ENCODE peak calls at places on chromosome 3, in ten cellular contexts. One of them, this sample, is unnamed.

GRCh38 chr3:87207500-87207899 is 19.6 kb upstream of the CHMP2B start:
- DNase-seq in suprapubic skin: no peak
- DNase-seq in endothelial cell of umbilical vein: no peak
- DNase-seq in K562: no peak
- DNase-seq in HCT116: no peak
- DNase-seq in stomach: no peak
- DNase-seq in esophagus muscularis mucosa: no peak
- DNase-seq in Panc1: no peak
- DNase-seq in SK-N-SH: no peak
- DNase-seq in HL-60: no peak
- DNase-seq in this sample: no peak

GRCh38 chr3:38131621-38132369 is 5.1 kb downstream of the ACAA1 start:
- DNase-seq in HL-60: peak
- DNase-seq in HCT116: no peak
- DNase-seq in suprapubic skin: peak
- DNase-seq in stomach: peak
- DNase-seq in endothelial cell of umbilical vein: peak
- DNase-seq in SK-N-SH: peak
- DNase-seq in Panc1: no peak
- DNase-seq in K562: peak
- DNase-seq in esophagus muscularis mucosa: no peak
- DNase-seq in this sample: peak

GRCh38 chr3:141412087-141412935 is 44.0 kb downstream of the ZBTB38 start:
- DNase-seq in Panc1: no peak
- DNase-seq in HCT116: no peak
- DNase-seq in endothelial cell of umbilical vein: peak
- DNase-seq in suprapubic skin: no peak
- DNase-seq in K562: peak
- DNase-seq in esophagus muscularis mucosa: no peak
- DNase-seq in HL-60: no peak
- DNase-seq in SK-N-SH: no peak
- DNase-seq in stomach: peak
- DNase-seq in this sample: peak

GRCh38 chr3:55183259-55183658 is 255.4 kb upstream of the LRTM1 start:
- DNase-seq in K562: no peak
- DNase-seq in HCT116: no peak
- DNase-seq in HL-60: no peak
- DNase-seq in esophagus muscularis mucosa: peak
- DNase-seq in suprapubic skin: no peak
- DNase-seq in Panc1: no peak
- DNase-seq in endothelial cell of umbilical vein: no peak
- DNase-seq in stomach: no peak
- DNase-seq in SK-N-SH: peak
- DNase-seq in this sample: no peak

GRCh38 chr3:51075221-51075775 is 309.8 kb upstream of the MANF start:
- DNase-seq in Panc1: no peak
- DNase-seq in endothelial cell of umbilical vein: no peak
- DNase-seq in stomach: no peak
- DNase-seq in HCT116: no peak
- DNase-seq in K562: no peak
- DNase-seq in esophagus muscularis mucosa: no peak
- DNase-seq in HL-60: no peak
- DNase-seq in SK-N-SH: no peak
- DNase-seq in suprapubic skin: no peak
- DNase-seq in this sample: no peak

GRCh38 chr3:46895204-46895660 is 17.7 kb downstream of the PTH1R start:
- DNase-seq in K562: peak
- DNase-seq in HL-60: peak
- DNase-seq in endothelial cell of umbilical vein: peak
- DNase-seq in Panc1: peak
- DNase-seq in stomach: peak
- DNase-seq in suprapubic skin: no peak
- DNase-seq in HCT116: peak
- DNase-seq in esophagus muscularis mucosa: no peak
- DNase-seq in SK-N-SH: peak
- DNase-seq in this sample: peak

GRCh38 chr3:78872195-78872594 is 895.6 kb downstream of the ROBO1 start:
- DNase-seq in esophagus muscularis mucosa: no peak
- DNase-seq in K562: no peak
- DNase-seq in HCT116: no peak
- DNase-seq in Panc1: no peak
- DNase-seq in endothelial cell of umbilical vein: peak
- DNase-seq in HL-60: no peak
- DNase-seq in suprapubic skin: no peak
- DNase-seq in SK-N-SH: no peak
- DNase-seq in stomach: no peak
- DNase-seq in this sample: no peak

GRCh38 chr3:125110016-125110875 is 54.4 kb upstream of the HEG1 start:
- DNase-seq in esophagus muscularis mucosa: peak
- DNase-seq in suprapubic skin: no peak
- DNase-seq in K562: no peak
- DNase-seq in HL-60: no peak
- DNase-seq in HCT116: peak
- DNase-seq in endothelial cell of umbilical vein: no peak
- DNase-seq in stomach: no peak
- DNase-seq in Panc1: no peak
- DNase-seq in SK-N-SH: no peak
- DNase-seq in this sample: no peak

GRCh38 chr3:88641033-88641604 is 466.3 kb upstream of the EPHA3 start:
- DNase-seq in suprapubic skin: no peak
- DNase-seq in esophagus muscularis mucosa: no peak
- DNase-seq in stomach: no peak
- DNase-seq in Panc1: no peak
- DNase-seq in SK-N-SH: no peak
- DNase-seq in HCT116: no peak
- DNase-seq in endothelial cell of umbilical vein: no peak
- DNase-seq in HL-60: no peak
- DNase-seq in K562: no peak
- DNase-seq in this sample: no peak

GRCh38 chr3:42667523-42668402 is 14.3 kb downstream of the ZBTB47 start:
- DNase-seq in HL-60: no peak
- DNase-seq in esophagus muscularis mucosa: no peak
- DNase-seq in stomach: no peak
- DNase-seq in Panc1: no peak
- DNase-seq in SK-N-SH: peak
- DNase-seq in HCT116: no peak
- DNase-seq in endothelial cell of umbilical vein: no peak
- DNase-seq in K562: peak
- DNase-seq in suprapubic skin: no peak
- DNase-seq in this sample: no peak

GRCh38 chr3:186665484-186666188 is at the start of gene HRG:
- DNase-seq in HCT116: no peak
- DNase-seq in HL-60: no peak
- DNase-seq in esophagus muscularis mucosa: no peak
- DNase-seq in suprapubic skin: no peak
- DNase-seq in Panc1: no peak
- DNase-seq in K562: no peak
- DNase-seq in SK-N-SH: no peak
- DNase-seq in stomach: no peak
- DNase-seq in endothelial cell of umbilical vein: no peak
- DNase-seq in this sample: no peak
- H3K4me3 ChIP-seq in HCT116: no peak
- H3K4me3 ChIP-seq in HL-60: no peak
- H3K4me3 ChIP-seq in esophagus muscularis mucosa: no peak
- H3K4me3 ChIP-seq in suprapubic skin: no peak
- H3K4me3 ChIP-seq in Panc1: no peak
- H3K4me3 ChIP-seq in K562: no peak
- H3K4me3 ChIP-seq in SK-N-SH: no peak
- H3K4me3 ChIP-seq in stomach: no peak
- H3K4me3 ChIP-seq in endothelial cell of umbilical vein: no peak
- H3K4me3 ChIP-seq in this sample: no peak

DNA sequence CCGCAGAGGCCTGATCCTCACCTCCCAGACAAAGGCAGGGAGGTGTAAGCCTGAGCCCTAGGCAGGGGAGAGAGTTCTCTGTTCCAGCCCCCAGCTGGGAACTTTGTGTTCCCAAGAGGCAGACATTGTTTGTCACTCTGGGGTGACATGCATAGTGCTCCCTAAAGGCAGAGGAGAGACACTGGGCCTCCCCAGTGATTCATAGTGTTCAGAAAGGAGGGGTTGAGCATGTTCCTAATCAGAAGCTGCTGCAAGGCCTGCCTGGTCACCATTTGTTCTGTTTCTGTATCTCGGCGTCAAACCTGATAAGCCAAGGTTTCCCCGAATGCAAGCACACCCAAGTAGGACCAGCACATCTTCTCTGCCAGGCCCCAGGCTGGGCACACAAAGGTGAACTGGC is 24.0 kb upstream of the SLC6A6 start:
- DNase-seq in Panc1: no peak
- DNase-seq in K562: no peak
- DNase-seq in esophagus muscularis mucosa: no peak
- DNase-seq in stomach: no peak
- DNase-seq in endothelial cell of umbilical vein: no peak
- DNase-seq in SK-N-SH: no peak
- DNase-seq in HCT116: no peak
- DNase-seq in HL-60: no peak
- DNase-seq in suprapubic skin: no peak
- DNase-seq in this sample: no peak
- H3K27ac ChIP-seq in Panc1: no peak
- H3K27ac ChIP-seq in K562: no peak
- H3K27ac ChIP-seq in esophagus muscularis mucosa: no peak
- H3K27ac ChIP-seq in stomach: peak
- H3K27ac ChIP-seq in endothelial cell of umbilical vein: no peak
- H3K27ac ChIP-seq in SK-N-SH: no peak
- H3K27ac ChIP-seq in HCT116: no peak
- H3K27ac ChIP-seq in HL-60: peak
- H3K27ac ChIP-seq in suprapubic skin: peak
- H3K27ac ChIP-seq in this sample: no peak

GRCh38 chr3:183252973-183253363 is at the start of gene B3GNT5:
- DNase-seq in K562: peak
- DNase-seq in esophagus muscularis mucosa: no peak
- DNase-seq in endothelial cell of umbilical vein: peak
- DNase-seq in suprapubic skin: no peak
- DNase-seq in HCT116: peak
- DNase-seq in stomach: peak
- DNase-seq in HL-60: peak
- DNase-seq in Panc1: no peak
- DNase-seq in SK-N-SH: peak
- DNase-seq in this sample: peak

GRCh38 chr3:183254816-183255730 is 2.0 kb downstream of the B3GNT5 start:
- DNase-seq in endothelial cell of umbilical vein: peak
- DNase-seq in HCT116: no peak
- DNase-seq in SK-N-SH: no peak
- DNase-seq in suprapubic skin: no peak
- DNase-seq in K562: peak
- DNase-seq in HL-60: peak
- DNase-seq in esophagus muscularis mucosa: no peak
- DNase-seq in Panc1: no peak
- DNase-seq in stomach: peak
- DNase-seq in this sample: no peak

GRCh38 chr3:183253961-183254815 is 1.1 kb downstream of the B3GNT5 start:
- DNase-seq in stomach: peak
- DNase-seq in SK-N-SH: peak
- DNase-seq in HCT116: no peak
- DNase-seq in Panc1: no peak
- DNase-seq in suprapubic skin: no peak
- DNase-seq in HL-60: peak
- DNase-seq in esophagus muscularis mucosa: no peak
- DNase-seq in endothelial cell of umbilical vein: peak
- DNase-seq in K562: peak
- DNase-seq in this sample: peak

GRCh38 chr3:183252108-183252782 is 808 bp upstream of the B3GNT5 start:
- DNase-seq in endothelial cell of umbilical vein: no peak
- DNase-seq in esophagus muscularis mucosa: no peak
- DNase-seq in HCT116: no peak
- DNase-seq in SK-N-SH: no peak
- DNase-seq in stomach: no peak
- DNase-seq in Panc1: no peak
- DNase-seq in K562: no peak
- DNase-seq in HL-60: no peak
- DNase-seq in suprapubic skin: no peak
- DNase-seq in this sample: no peak

DNA sequence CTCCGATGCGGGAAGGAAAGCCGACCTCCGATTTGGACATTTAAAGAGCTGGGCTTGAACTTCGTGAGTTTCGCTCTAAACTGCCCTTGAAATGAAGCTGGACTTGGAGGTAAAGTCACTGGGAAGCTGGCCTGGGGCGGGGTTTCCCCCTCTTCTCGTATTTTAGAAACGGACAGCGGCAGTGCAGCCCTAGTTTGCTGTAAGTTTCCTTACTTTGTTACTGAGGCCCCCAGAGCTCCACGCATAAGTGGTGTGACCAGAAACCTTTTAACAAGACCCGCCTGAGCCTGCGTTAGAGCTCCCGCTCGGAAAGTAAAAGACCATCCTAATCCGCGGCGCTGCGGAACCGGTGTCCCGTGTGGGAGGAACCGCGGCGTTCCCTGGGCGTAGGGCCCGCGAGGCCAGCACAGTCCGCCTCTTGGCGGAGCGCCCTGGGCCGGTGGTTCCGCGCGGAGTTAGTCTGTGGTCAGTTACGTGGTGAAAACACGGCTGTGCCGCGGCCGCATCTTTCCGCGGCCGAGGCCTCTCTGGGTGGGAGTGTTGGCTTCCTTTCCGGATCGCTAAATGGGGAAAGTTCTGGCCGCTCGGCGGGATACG is 409 bp downstream of the B3GNT5 start:
- DNase-seq in esophagus muscularis mucosa: no peak
- DNase-seq in suprapubic skin: peak
- DNase-seq in Panc1: no peak
- DNase-seq in HL-60: peak
- DNase-seq in K562: peak
- DNase-seq in HCT116: no peak
- DNase-seq in endothelial cell of umbilical vein: peak
- DNase-seq in SK-N-SH: peak
- DNase-seq in stomach: peak
- DNase-seq in this sample: peak
- TF ChIP-seq POLR2AphosphoS5 in esophagus muscularis mucosa: peak
- TF ChIP-seq POLR2AphosphoS5 in suprapubic skin: peak
- TF ChIP-seq POLR2AphosphoS5 in Panc1: no peak
- TF ChIP-seq POLR2AphosphoS5 in HL-60: peak
- TF ChIP-seq POLR2AphosphoS5 in K562: peak
- TF ChIP-seq POLR2AphosphoS5 in HCT116: no peak
- TF ChIP-seq POLR2AphosphoS5 in endothelial cell of umbilical vein: no peak
- TF ChIP-seq POLR2AphosphoS5 in SK-N-SH: no peak
- TF ChIP-seq POLR2AphosphoS5 in stomach: peak
- TF ChIP-seq POLR2AphosphoS5 in this sample: no peak

DNA sequence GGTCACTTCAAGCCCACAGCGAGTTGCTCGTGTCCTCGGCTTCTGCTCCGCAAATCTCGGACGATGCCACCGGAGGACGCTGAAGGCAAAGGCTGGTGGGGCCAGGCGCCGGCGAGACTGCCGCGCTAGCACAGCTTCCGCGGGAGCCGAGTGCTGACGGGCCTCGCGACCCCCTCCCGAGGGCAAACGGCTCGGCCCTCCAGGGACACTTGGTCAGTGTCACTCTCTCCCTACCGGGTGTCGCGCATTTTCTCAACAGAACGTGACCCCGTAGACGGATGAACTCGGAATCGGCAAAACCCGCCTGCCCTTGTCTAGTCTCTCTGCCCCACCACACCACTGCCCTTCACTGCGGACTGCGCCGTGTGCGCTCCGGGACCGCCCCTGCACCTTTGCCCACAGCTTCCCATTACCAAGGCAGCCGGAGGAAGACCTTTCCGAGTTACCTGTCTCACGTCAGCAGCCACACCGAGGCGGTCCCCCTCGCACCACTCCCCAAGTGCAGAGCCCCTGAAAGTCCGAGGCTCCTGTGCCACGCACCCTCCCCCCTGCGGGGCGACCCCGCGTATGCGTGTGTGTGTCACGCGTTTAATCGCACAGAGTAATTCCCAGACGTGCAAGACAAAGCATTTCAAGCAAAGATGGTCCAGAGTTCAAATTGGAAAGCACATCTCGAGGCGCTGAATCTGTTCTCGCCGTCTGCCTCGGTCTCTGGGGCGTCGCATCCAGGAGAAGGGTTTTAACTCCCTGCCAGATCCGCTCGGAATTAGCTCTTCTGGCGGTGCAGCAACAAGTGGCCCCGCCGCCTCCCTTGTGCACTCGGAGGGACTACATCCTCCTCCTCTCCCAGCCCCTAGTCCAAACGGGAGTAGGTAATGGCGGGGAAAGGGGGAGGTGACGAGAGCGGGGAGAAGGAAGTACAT is 245.0 kb upstream of the TOPAZ1 start:
- DNase-seq in Panc1: no peak
- DNase-seq in HL-60: peak
- DNase-seq in K562: no peak
- DNase-seq in stomach: no peak
- DNase-seq in endothelial cell of umbilical vein: peak
- DNase-seq in HCT116: no peak
- DNase-seq in SK-N-SH: no peak
- DNase-seq in esophagus muscularis mucosa: no peak
- DNase-seq in suprapubic skin: no peak
- DNase-seq in this sample: no peak
- H3K4me3 ChIP-seq in Panc1: peak
- H3K4me3 ChIP-seq in HL-60: peak
- H3K4me3 ChIP-seq in K562: no peak
- H3K4me3 ChIP-seq in stomach: peak
- H3K4me3 ChIP-seq in endothelial cell of umbilical vein: no peak
- H3K4me3 ChIP-seq in HCT116: no peak
- H3K4me3 ChIP-seq in SK-N-SH: peak
- H3K4me3 ChIP-seq in esophagus muscularis mucosa: peak
- H3K4me3 ChIP-seq in suprapubic skin: peak
- H3K4me3 ChIP-seq in this sample: peak